ENCODE peak calls at places on chromosomes 7 and 10, in six cellular contexts. O, C, A, Z, E and V are unnamed samples.

GRCh38 chr10:688287-688620 is 1.2 kb downstream of the DIP2C start:
- DNase-seq in O (no peak), C (no peak), A (no peak), Z (no peak), E (no peak), V (no peak)

GRCh38 chr7:151016942-151017341 is 7.4 kb downstream of the ATG9B start:
- DNase-seq in O (no peak), C (no peak), A (no peak), Z (no peak), E (no peak), V (no peak)

GRCh38 chr10:121753726-121754476 is 155.7 kb upstream of the FGFR2 start:
- DNase-seq in O (no peak), C (no peak), A (no peak), Z (no peak), E (no peak), V (peak)

GRCh38 chr7:3399858-3400257 is 98.8 kb downstream of the SDK1 start:
- DNase-seq in O (no peak), C (no peak), A (no peak), Z (peak), E (peak), V (peak)

GRCh38 chr10:90862908-90863514 is 5.2 kb upstream of the HTR7 start:
- DNase-seq in O (no peak), C (no peak), A (peak), Z (peak), E (no peak), V (no peak)

GRCh38 chr10:11685787-11686218 is 56.4 kb upstream of the ECHDC3 start:
- DNase-seq in O (peak), C (peak), A (peak), Z (peak), E (no peak), V (peak)

GRCh38 chr7:135808206-135808605 is 59.6 kb upstream of the FAM180A start:
- DNase-seq in O (no peak), C (no peak), A (no peak), Z (no peak), E (no peak), V (no peak)

GRCh38 chr10:22573820-22574569 is 140.4 kb downstream of the PIP4K2A start:
- DNase-seq in O (no peak), C (no peak), A (peak), Z (peak), E (peak), V (no peak)

GRCh38 chr7:1137517-1138167 is 22.4 kb downstream of the ZFAND2A start:
- DNase-seq in O (no peak), C (no peak), A (peak), Z (no peak), E (no peak), V (no peak)

GRCh38 chr7:24970676-24971075 is 9.3 kb downstream of the OSBPL3 start:
- DNase-seq in O (no peak), C (no peak), A (no peak), Z (no peak), E (no peak), V (no peak)

GRCh38 chr10:87761892-87762291 is 56.1 kb downstream of the ATAD1 start:
- DNase-seq in O (no peak), C (no peak), A (no peak), Z (peak), E (no peak), V (peak)

GRCh38 chr10:119447421-119447820 is 95.1 kb downstream of the RGS10 start:
- DNase-seq in O (no peak), C (no peak), A (no peak), Z (no peak), E (no peak), V (no peak)

GRCh38 chr7:134359787-134360432 is 43.2 kb upstream of the SLC35B4 start:
- DNase-seq in O (no peak), C (no peak), A (no peak), Z (no peak), E (no peak), V (no peak)

GRCh38 chr10:47317251-47317650 is 5.0 kb upstream of the GDF2 start:
- DNase-seq in O (no peak), C (no peak), A (no peak), Z (no peak), E (no peak), V (no peak)

GRCh38 chr10:70815504-70816219 is at the start of gene SGPL1:
- DNase-seq in O (peak), C (peak), A (peak), Z (peak), E (peak), V (peak)

GRCh38 chr10:8853048-8853447 is 798.6 kb downstream of the GATA3 start:
- DNase-seq in O (no peak), C (no peak), A (no peak), Z (no peak), E (no peak), V (no peak)

GRCh38 chr10:123766761-123767160 is 100.6 kb downstream of the GPR26 start:
- DNase-seq in O (no peak), C (no peak), A (no peak), Z (no peak), E (no peak), V (no peak)

GRCh38 chr10:106107711-106108110 is 1056.8 kb downstream of the SORCS1 start:
- DNase-seq in O (no peak), C (no peak), A (no peak), Z (no peak), E (no peak), V (no peak)

GRCh38 chr10:33841678-33842077 is 507.2 kb upstream of the NRP1 start:
- DNase-seq in O (no peak), C (no peak), A (no peak), Z (no peak), E (no peak), V (no peak)

GRCh38 chr10:88270061-88270808 is 312.9 kb downstream of the RNLS start:
- DNase-seq in O (no peak), C (no peak), A (no peak), Z (peak), E (no peak), V (no peak)

GRCh38 chr7:96679886-96680285 is 29.8 kb downstream of the SEM1 start:
- DNase-seq in O (no peak), C (no peak), A (no peak), Z (no peak), E (no peak), V (peak)

GRCh38 chr10:112949875-112950507 is at the start of gene TCF7L2:
- DNase-seq in O (peak), C (peak), A (peak), Z (peak), E (peak), V (peak)

GRCh38 chr10:63547628-63548356 is 26.6 kb downstream of the REEP3 start:
- DNase-seq in O (no peak), C (no peak), A (no peak), Z (no peak), E (no peak), V (peak)

GRCh38 chr7:64574481-64575159 is 11.7 kb upstream of the ZNF680 start:
- DNase-seq in O (no peak), C (peak), A (peak), Z (no peak), E (peak), V (no peak)

GRCh38 chr10:119353438-119353837 is 146.1 kb downstream of the GRK5 start:
- DNase-seq in O (no peak), C (no peak), A (no peak), Z (no peak), E (no peak), V (no peak)

GRCh38 chr7:6479067-6479466 is 31.3 kb upstream of the DAGLB start:
- DNase-seq in O (no peak), C (no peak), A (no peak), Z (no peak), E (no peak), V (no peak)

GRCh38 chr7:45188736-45189135 is 31.1 kb downstream of the RAMP3 start:
- DNase-seq in O (no peak), C (no peak), A (no peak), Z (no peak), E (no peak), V (no peak)

GRCh38 chr7:80047032-80047431 is 87.6 kb upstream of the GNAI1 start:
- DNase-seq in O (no peak), C (no peak), A (peak), Z (no peak), E (no peak), V (no peak)

GRCh38 chr10:89518876-89519842 is 16.2 kb downstream of the SLC16A12 start:
- DNase-seq in O (no peak), C (no peak), A (no peak), Z (no peak), E (no peak), V (no peak)